ENCODE peak calls at places on chromosome 11, in ten cellular contexts. G is neural progenitor cell; K is heart left ventricle; Z is upper lobe of right lung; W is GM23248; C is left lung; B is right atrium auricular region; H is tibial nerve; E is CD8-positive, alpha-beta memory T cell; O is GM23338. M is an unnamed sample.

GRCh38 chr11:77699425-77699824 is 61.8 kb upstream of the CLNS1A start:
- DNase-seq in G (no peak), K (no peak), Z (no peak), W (no peak), C (no peak), B (no peak), H (no peak), E (no peak), O (no peak), M (no peak)

GRCh38 chr11:43579171-43579918 is 101.2 kb upstream of the HSD17B12 start:
- DNase-seq in G (peak; percentile 79), K (peak; percentile 62), Z (no peak), W (peak; percentile 76), C (no peak), B (no peak), H (no peak), E (no peak), O (peak; percentile 85), M (peak; percentile 64)

GRCh38 chr11:114236829-114237228 is 59.4 kb upstream of the NNMT start:
- DNase-seq in G (no peak), K (no peak), Z (no peak), W (peak; percentile 27), C (no peak), B (no peak), H (no peak), E (no peak), O (no peak), M (no peak)

GRCh38 chr11:93704237-93704636 is 37.1 kb downstream of the TAF1D start:
- DNase-seq in G (no peak), K (no peak), Z (no peak), W (no peak), C (no peak), B (no peak), H (no peak), E (no peak), O (peak; percentile 25), M (no peak)

GRCh38 chr11:60918251-60918940 is 4.4 kb downstream of the TMEM109 start:
- DNase-seq in G (no peak), K (no peak), Z (no peak), W (no peak), C (no peak), B (no peak), H (no peak), E (no peak), O (no peak), M (no peak)

GRCh38 chr11:65043881-65044501 is 3.0 kb downstream of the SAC3D1 start:
- DNase-seq in G (no peak), K (no peak), Z (peak; percentile 76), W (peak; percentile 72), C (peak; percentile 83), B (peak; percentile 61), H (peak; percentile 29), E (no peak), O (no peak), M (peak; percentile 8)

GRCh38 chr11:96098511-96099241 is 174.8 kb upstream of the MTMR2 start:
- DNase-seq in G (no peak), K (no peak), Z (no peak), W (peak; percentile 49), C (no peak), B (no peak), H (no peak), E (no peak), O (no peak), M (peak; percentile 89)

GRCh38 chr11:70477607-70478006 is 79.3 kb downstream of the CTTN start:
- DNase-seq in G (no peak), K (peak; percentile 64), Z (no peak), W (no peak), C (no peak), B (no peak), H (no peak), E (no peak), O (no peak), M (no peak)

GRCh38 chr11:31817054-31817620 is 6.0 kb upstream of the PAX6 start:
- DNase-seq in G (peak; percentile 86), K (no peak), Z (no peak), W (no peak), C (no peak), B (no peak), H (no peak), E (no peak), O (peak; percentile 60), M (peak; percentile 17)

GRCh38 chr11:26228778-26229177 is 103.2 kb upstream of the ANO3 start:
- DNase-seq in G (no peak), K (no peak), Z (no peak), W (peak; percentile 23), C (no peak), B (no peak), H (no peak), E (no peak), O (no peak), M (no peak)

GRCh38 chr11:44573333-44573732 is 7.9 kb downstream of the CD82 start:
- DNase-seq in G (no peak), K (no peak), Z (no peak), W (peak; percentile 21), C (no peak), B (no peak), H (no peak), E (no peak), O (no peak), M (no peak)

GRCh38 chr11:73869234-73869949 is 7.3 kb downstream of the COA4 start:
- DNase-seq in G (no peak), K (no peak), Z (no peak), W (peak; percentile 28), C (no peak), B (no peak), H (no peak), E (no peak), O (no peak), M (no peak)

GRCh38 chr11:105443623-105444022 is 166.2 kb upstream of the GRIA4 start:
- DNase-seq in G (no peak), K (peak; percentile 38), Z (no peak), W (no peak), C (no peak), B (no peak), H (no peak), E (no peak), O (no peak), M (no peak)

GRCh38 chr11:102205805-102206204 is 95.6 kb downstream of the YAP1 start:
- DNase-seq in G (no peak), K (no peak), Z (no peak), W (no peak), C (no peak), B (no peak), H (no peak), E (no peak), O (no peak), M (no peak)

GRCh38 chr11:47507016-47507631 is 45.8 kb downstream of the CELF1 start:
- DNase-seq in G (no peak), K (no peak), Z (no peak), W (peak; percentile 54), C (no peak), B (no peak), H (no peak), E (no peak), O (no peak), M (no peak)

GRCh38 chr11:47506363-47506762 is 46.6 kb downstream of the CELF1 start:
- DNase-seq in G (no peak), K (no peak), Z (no peak), W (no peak), C (no peak), B (no peak), H (no peak), E (no peak), O (no peak), M (no peak)

GRCh38 chr11:47510231-47510630 is 42.7 kb downstream of the CELF1 start:
- DNase-seq in G (no peak), K (no peak), Z (no peak), W (peak; percentile 63), C (no peak), B (no peak), H (no peak), E (no peak), O (no peak), M (peak; percentile 58)

GRCh38 chr11:47508595-47509555 is 44.1 kb downstream of the CELF1 start:
- DNase-seq in G (no peak), K (no peak), Z (no peak), W (no peak), C (no peak), B (no peak), H (no peak), E (no peak), O (no peak), M (no peak)

GRCh38 chr11:47507868-47508594 is 44.9 kb downstream of the CELF1 start:
- DNase-seq in G (no peak), K (no peak), Z (no peak), W (no peak), C (no peak), B (no peak), H (no peak), E (no peak), O (no peak), M (no peak)
- H3K4me1 ChIP-seq in G (peaks cover 37% of the 10 kb centered on the region), K (no peaks in the 10 kb centered on the region), Z (peaks cover 63% of the 10 kb centered on the region), W (peaks cover 33% of the 10 kb centered on the region), C (peaks cover 77% of the 10 kb centered on the region), B (peaks cover 41% of the 10 kb centered on the region), H (peaks cover 85% of the 10 kb centered on the region), E (peaks cover 62% of the 10 kb centered on the region), O (peaks cover 32% of the 10 kb centered on the region), M (peaks cover 7% of the 10 kb centered on the region)

GRCh38 chr11:33722579-33723234 is 13.5 kb downstream of the CD59 start:
- DNase-seq in G (no peak), K (no peak), Z (no peak), W (peak; percentile 95), C (peak; percentile 62), B (no peak), H (no peak), E (no peak), O (no peak), M (peak; percentile 88)
- H3K4me1 ChIP-seq in G (peaks cover 12% of the 10 kb centered on the region), K (peaks cover 40% of the 10 kb centered on the region), Z (peaks cover 61% of the 10 kb centered on the region), W (peaks cover 75% of the 10 kb centered on the region), C (peaks cover 82% of the 10 kb centered on the region), B (peaks cover 79% of the 10 kb centered on the region), H (peaks cover 81% of the 10 kb centered on the region), E (no peaks in the 10 kb centered on the region), O (no peaks in the 10 kb centered on the region), M (peaks cover 75% of the 10 kb centered on the region)

GRCh38 chr11:66619080-66619554 is 2.7 kb downstream of the RBM14 start:
- DNase-seq in G (no peak), K (no peak), Z (no peak), W (peak; percentile 79), C (no peak), B (no peak), H (no peak), E (peak; percentile 79), O (no peak), M (peak; percentile 90)
- H3K4me1 ChIP-seq in G (peaks cover 34% of the 10 kb centered on the region), K (peaks cover 6% of the 10 kb centered on the region), Z (peaks cover 56% of the 10 kb centered on the region), W (peaks cover 30% of the 10 kb centered on the region), C (peaks cover 73% of the 10 kb centered on the region), B (peaks cover 72% of the 10 kb centered on the region), H (peaks cover 74% of the 10 kb centered on the region), E (peaks cover 67% of the 10 kb centered on the region), O (peaks cover 25% of the 10 kb centered on the region), M (peaks cover 14% of the 10 kb centered on the region)

DNA sequence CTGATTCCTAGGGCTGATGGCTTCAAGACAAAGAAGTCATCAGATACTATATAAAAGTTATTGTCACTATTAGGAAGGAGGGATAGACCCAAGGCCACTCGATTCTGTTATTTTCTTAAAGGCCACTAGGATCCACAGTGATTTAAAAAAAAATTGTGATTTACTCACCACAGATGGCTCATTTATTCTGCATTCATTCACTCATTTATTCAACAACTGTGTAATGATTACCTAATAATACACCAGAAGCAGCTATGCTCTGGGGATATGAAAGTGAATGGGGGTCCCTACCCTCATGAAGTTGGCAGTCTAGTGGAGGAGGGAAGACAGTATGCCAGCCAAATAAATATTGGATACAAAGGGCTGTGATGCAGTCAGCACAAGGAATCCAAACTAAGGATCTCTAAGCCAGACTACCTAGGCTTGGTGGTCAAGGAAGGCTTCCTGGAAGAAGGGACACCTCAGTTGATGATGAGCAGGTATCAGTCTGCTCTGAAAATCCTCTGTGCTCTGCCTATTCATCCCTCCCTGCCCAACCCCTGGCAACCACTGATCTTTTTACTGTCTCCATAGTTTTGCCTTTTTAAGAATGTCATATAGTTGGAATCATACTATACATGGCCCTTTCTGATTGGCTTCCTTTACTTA is 110.5 kb downstream of the NAT10 start:
- DNase-seq in G (no peak), K (no peak), Z (no peak), W (no peak), C (no peak), B (no peak), H (no peak), E (no peak), O (no peak), M (peak; percentile 39)
- H3K4me1 ChIP-seq in G (no peaks in the 10 kb centered on the region), K (no peaks in the 10 kb centered on the region), Z (no peaks in the 10 kb centered on the region), W (peaks cover 22% of the 10 kb centered on the region), C (no peaks in the 10 kb centered on the region), B (peaks cover 15% of the 10 kb centered on the region), H (peaks cover 26% of the 10 kb centered on the region), E (no peaks in the 10 kb centered on the region), O (no peaks in the 10 kb centered on the region), M (peaks cover 12% of the 10 kb centered on the region)

M was measured in mammary epithelial cell.